ENCODE peak calls at places on chromosomes 3 and 15, in six cellular contexts. R, V, N, F, L and X are unnamed samples. For H3K4me1, the result is how much of the 10 kb centered on the place peaks cover.

GRCh38 chr3:13826672-13827071 is 53.2 kb downstream of the WNT7A start:
- DNase-seq in R (no peak), V (no peak), N (no peak), F (no peak), L (no peak), X (no peak)

GRCh38 chr3:65751123-65751700 is 287.5 kb downstream of the MAGI1 start:
- DNase-seq in R (peak), V (peak), N (peak), F (peak), L (no peak), X (peak)

GRCh38 chr3:181622365-181622764 is 89.4 kb upstream of the SOX2 start:
- DNase-seq in R (no peak), V (no peak), N (no peak), F (no peak), L (no peak), X (no peak)

GRCh38 chr3:127258733-127259132 is 29.1 kb downstream of the PRR20G start:
- DNase-seq in R (no peak), V (no peak), N (no peak), F (no peak), L (no peak), X (no peak)

GRCh38 chr3:16067837-16068471 is 106.5 kb upstream of the GALNT15 start:
- DNase-seq in R (no peak), V (no peak), N (no peak), F (no peak), L (no peak), X (no peak)

GRCh38 chr3:77039606-77040553 is at the start of gene ROBO2:
- DNase-seq in R (peak), V (peak), N (peak), F (no peak), L (peak), X (peak)

GRCh38 chr15:43232289-43232874 is 11.6 kb upstream of the EPB42 start:
- DNase-seq in R (no peak), V (no peak), N (no peak), F (no peak), L (no peak), X (no peak)

GRCh38 chr3:154193174-154193573 is 72.0 kb downstream of the ARHGEF26 start:
- DNase-seq in R (no peak), V (no peak), N (no peak), F (no peak), L (no peak), X (no peak)

GRCh38 chr15:55768670-55769185 is 25.8 kb upstream of the PRTG start:
- DNase-seq in R (no peak), V (no peak), N (no peak), F (no peak), L (no peak), X (no peak)

GRCh38 chr3:121748638-121749275 is 784 bp downstream of the GOLGB1 start:
- DNase-seq in R (no peak), V (no peak), N (peak), F (peak), L (no peak), X (no peak)

GRCh38 chr3:140723576-140723975 is 45.7 kb downstream of the TRIM42 start:
- DNase-seq in R (no peak), V (no peak), N (no peak), F (no peak), L (no peak), X (no peak)

DNA sequence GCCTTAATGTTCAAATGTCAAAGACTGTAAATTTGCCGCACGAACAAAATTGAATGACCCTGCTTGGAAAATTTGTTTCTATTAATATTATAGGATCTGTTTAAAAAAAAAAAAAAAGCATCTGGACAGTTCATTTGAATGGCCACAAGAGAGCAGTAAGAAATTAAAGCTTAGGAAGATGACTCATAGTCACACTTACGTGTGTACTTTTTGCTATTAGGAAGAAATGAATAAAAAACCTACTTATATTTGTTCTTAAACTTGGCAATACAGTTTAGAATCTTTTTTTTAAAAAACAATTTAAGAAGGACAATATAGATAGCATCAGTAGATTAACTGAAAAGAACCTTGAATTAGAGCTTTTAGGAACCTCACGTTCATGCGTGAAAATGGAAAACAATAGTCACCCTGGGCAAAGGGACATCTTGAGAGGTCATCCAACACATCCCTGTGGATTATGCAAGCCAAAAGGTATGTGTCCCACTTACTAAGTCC is 621.8 kb downstream of the MECOM start:
- DNase-seq in R (no peak), V (peak), N (no peak), F (peak), L (no peak), X (no peak)
- H3K4me3 ChIP-seq in R (no peak), V (no peak), N (no peak), F (no peak), L (no peak), X (no peak)

DNA sequence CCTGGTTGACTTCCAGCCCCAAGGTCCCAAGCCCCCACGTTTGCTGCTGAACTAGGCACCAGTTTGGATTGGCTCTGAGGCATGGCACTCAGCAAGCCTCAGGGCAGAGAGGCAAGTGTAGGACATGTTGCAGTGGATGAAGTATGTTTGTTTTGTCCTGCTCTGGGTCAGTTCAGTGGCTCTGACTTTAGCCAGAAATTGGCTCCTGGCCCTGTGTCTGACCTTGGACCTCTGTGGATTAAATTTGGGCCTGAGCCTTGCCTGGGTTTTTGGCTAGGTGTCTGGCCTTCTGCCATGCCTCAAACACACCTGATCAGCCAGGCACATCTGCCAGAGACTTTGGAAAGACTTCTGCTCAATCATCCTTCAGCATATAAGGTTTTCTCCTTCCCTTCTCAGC is 3.6 kb upstream of the MRAS start:
- DNase-seq in R (no peak), V (no peak), N (no peak), F (no peak), L (no peak), X (no peak)
- TF ChIP-seq CTCF in R (no peak), V (no peak), N (no peak), F (no peak), L (no peak), X (no peak)

GRCh38 chr15:58446521-58446920 is 14.7 kb downstream of the LIPC start:
- DNase-seq in R (no peak), V (no peak), N (no peak), F (no peak), L (no peak), X (no peak)
- H3K4me1 ChIP-seq in R (under half), V (under half), N (under half), F (under half), L (under half), X (under half)

GRCh38 chr3:50323092-50323600 is 601 bp upstream of the HYAL2 start:
- DNase-seq in R (no peak), V (no peak), N (no peak), F (no peak), L (no peak), X (peak)
- H3K4me3 ChIP-seq in R (no peak), V (no peak), N (no peak), F (no peak), L (no peak), X (no peak)

DNA sequence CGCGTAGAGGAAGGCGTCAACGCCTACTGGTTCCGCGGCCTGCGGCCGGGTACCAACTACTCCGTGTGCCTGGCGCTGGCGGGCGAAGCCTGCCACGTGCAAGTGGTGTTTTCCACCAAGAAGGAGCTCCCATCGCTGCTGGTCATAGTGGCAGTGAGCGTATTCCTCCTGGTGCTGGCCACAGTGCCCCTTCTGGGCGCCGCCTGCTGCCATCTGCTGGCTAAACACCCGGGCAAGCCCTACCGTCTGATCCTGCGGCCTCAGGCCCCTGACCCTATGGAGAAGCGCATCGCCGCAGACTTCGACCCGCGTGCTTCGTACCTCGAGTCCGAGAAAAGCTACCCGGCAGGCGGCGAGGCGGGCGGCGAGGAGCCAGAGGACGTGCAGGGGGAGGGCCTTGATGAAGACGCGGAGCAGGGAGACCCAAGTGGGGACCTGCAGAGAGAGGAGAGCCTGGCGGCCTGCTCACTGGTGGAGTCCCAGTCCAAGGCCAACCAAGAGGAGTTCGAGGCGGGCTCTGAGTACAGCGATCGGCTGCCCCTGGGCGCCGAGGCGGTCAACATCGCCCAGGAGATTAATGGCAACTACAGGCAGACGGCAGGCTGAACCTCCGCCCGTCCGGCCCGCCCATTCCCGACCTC is 4.1 kb downstream of the ISLR2 start:
- DNase-seq in R (peak), V (no peak), N (peak), F (no peak), L (peak), X (no peak)
- TF ChIP-seq CTCF in R (peak), V (no peak), N (peak), F (peak), L (peak), X (no peak)

DNA sequence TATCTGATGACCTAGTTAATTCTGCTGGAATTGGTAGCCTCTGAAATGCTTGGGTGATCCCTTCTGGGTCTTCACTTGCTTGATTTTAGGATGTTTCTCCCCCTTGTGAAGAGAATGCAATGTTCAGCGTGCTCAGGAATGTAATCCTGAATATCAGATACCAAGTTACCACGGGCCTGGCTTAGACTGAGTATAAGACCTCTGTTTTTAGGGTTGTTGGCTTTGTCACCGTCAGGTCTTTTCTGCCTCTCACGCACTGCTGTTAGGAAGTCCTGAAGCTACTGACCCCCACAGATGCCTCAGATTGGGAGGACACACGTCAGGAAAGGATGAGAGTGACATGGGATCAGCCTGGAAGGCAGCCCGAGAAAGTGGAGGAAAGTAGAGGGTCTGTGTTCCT is 198.5 kb downstream of the CDIN1 start:
- DNase-seq in R (no peak), V (no peak), N (no peak), F (no peak), L (no peak), X (no peak)
- H3K4me1 ChIP-seq in R (under half), V (under half), N (under half), F (under half), L (under half), X (under half)

DNA sequence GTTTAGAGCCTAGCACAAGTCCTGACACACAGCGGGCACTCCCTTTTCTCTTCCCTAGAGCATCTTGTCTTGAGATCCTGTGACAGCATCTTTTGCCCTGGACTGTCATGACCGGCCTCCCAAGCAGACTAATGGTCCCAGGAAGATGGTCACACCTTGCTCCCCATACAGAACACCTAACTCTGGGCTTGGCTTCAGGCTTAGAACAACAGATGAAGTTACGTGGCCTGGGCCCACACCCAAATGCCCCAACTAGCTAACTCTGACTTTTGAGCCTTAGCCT is 781 bp upstream of the IP6K1 start:
- DNase-seq in R (no peak), V (no peak), N (no peak), F (no peak), L (no peak), X (no peak)
- H3K4me3 ChIP-seq in R (peak), V (peak), N (peak), F (peak), L (peak), X (peak)